ENCODE peak calls at places on chromosomes 6 and 20, in seven cellular contexts. V, E, C, I, X, L and Z are unnamed samples.

GRCh38 chr6:146914563-146915483 is 289.4 kb upstream of the STXBP5 start:
- DNase-seq in X (peak), I (no peak), L (no peak), E (no peak), V (peak), C (peak), Z (no peak)

GRCh38 chr6:43980004-43980795 is 147.1 kb downstream of the MRPL14 start:
- DNase-seq in L (no peak), I (no peak), X (no peak), C (no peak), V (no peak), E (no peak), Z (no peak)

GRCh38 chr6:39754493-39755115 is 29.4 kb upstream of the KIF6 start:
- DNase-seq in X (no peak), I (no peak), C (no peak), E (no peak), L (no peak), V (no peak), Z (no peak)

GRCh38 chr6:159043236-159043635 is 1.6 kb downstream of the TAGAP start:
- DNase-seq in V (no peak), E (no peak), C (no peak), X (no peak), I (no peak), L (no peak), Z (no peak)

GRCh38 chr6:135088818-135089809 is 34.5 kb upstream of the HBS1L start:
- DNase-seq in I (peak), X (peak), E (no peak), L (peak), C (peak), V (peak), Z (peak)

GRCh38 chr6:40947876-40948514 is 91.0 kb downstream of the UNC5CL start:
- DNase-seq in X (no peak), I (no peak), E (no peak), C (no peak), V (no peak), L (no peak), Z (no peak)

GRCh38 chr6:30101939-30102700 is 10.8 kb downstream of the TRIM31 start:
- DNase-seq in L (no peak), I (peak), V (peak), C (peak), E (peak), X (peak), Z (peak)

GRCh38 chr6:2639876-2640275 is 110.8 kb downstream of the MYLK4 start:
- DNase-seq in E (no peak), X (no peak), C (no peak), L (no peak), I (no peak), V (no peak), Z (no peak)

GRCh38 chr6:72861935-72862432 is 240.1 kb downstream of the KCNQ5 start:
- DNase-seq in E (no peak), L (peak), X (no peak), C (no peak), I (no peak), V (no peak), Z (no peak)

GRCh38 chr20:10578607-10579006 is 95.2 kb downstream of the JAG1 start:
- DNase-seq in V (peak), E (no peak), L (no peak), C (no peak), I (peak), X (no peak), Z (no peak)

GRCh38 chr6:159680104-159680503 is 12.9 kb downstream of the SOD2 start:
- DNase-seq in I (no peak), C (no peak), E (no peak), L (no peak), X (no peak), V (no peak), Z (no peak)

GRCh38 chr6:133609404-133610270 is 279.3 kb upstream of the TCF21 start:
- DNase-seq in I (peak), C (peak), E (no peak), V (peak), X (no peak), L (no peak), Z (no peak)

GRCh38 chr6:80245043-80245442 is 138.6 kb downstream of the BCKDHB start:
- DNase-seq in X (no peak), C (no peak), E (no peak), I (no peak), L (no peak), V (no peak), Z (no peak)

GRCh38 chr6:3620389-3620788 is 131.1 kb downstream of the PXDC1 start:
- DNase-seq in I (no peak), L (no peak), V (no peak), X (no peak), E (no peak), C (no peak), Z (no peak)

GRCh38 chr6:139701003-139701402 is 326.6 kb upstream of the CITED2 start:
- DNase-seq in C (no peak), I (no peak), X (no peak), V (no peak), L (no peak), E (no peak), Z (no peak)

GRCh38 chr6:156510242-156510641 is 266.9 kb upstream of the ARID1B start:
- DNase-seq in X (no peak), C (no peak), I (no peak), E (no peak), L (no peak), V (no peak), Z (no peak)

GRCh38 chr6:79586548-79586947 is 44.6 kb upstream of the SH3BGRL2 start:
- DNase-seq in E (no peak), C (peak), V (peak), I (peak), X (peak), L (no peak), Z (peak)

GRCh38 chr20:49353348-49353747 is 75.5 kb upstream of the ZNFX1 start:
- DNase-seq in X (no peak), V (no peak), I (no peak), L (no peak), E (no peak), C (no peak), Z (no peak)

GRCh38 chr6:161498881-161499280 is 225.0 kb upstream of the AGPAT4 start:
- DNase-seq in I (peak), E (no peak), V (no peak), X (no peak), C (no peak), L (no peak), Z (no peak)

GRCh38 chr6:35069262-35069661 is 71.9 kb downstream of the TCP11 start:
- DNase-seq in L (no peak), E (no peak), I (no peak), X (no peak), C (no peak), V (no peak), Z (no peak)

GRCh38 chr6:26457796-26458688 is at the start of gene BTN2A1:
- DNase-seq in L (peak), C (peak), I (peak), V (peak), X (peak), E (peak), Z (peak)

GRCh38 chr20:51497542-51498467 is 44.7 kb downstream of the NFATC2 start:
- DNase-seq in X (no peak), L (peak), V (no peak), C (no peak), I (no peak), E (no peak), Z (no peak)

GRCh38 chr6:114000066-114000465 is 29.1 kb upstream of the HDAC2 start:
- DNase-seq in X (no peak), I (no peak), E (no peak), V (no peak), L (no peak), C (no peak), Z (no peak)

GRCh38 chr6:16540804-16541752 is 220.2 kb downstream of the ATXN1 start:
- DNase-seq in L (no peak), C (no peak), V (no peak), I (no peak), X (no peak), E (no peak), Z (no peak)

GRCh38 chr6:13485923-13486557 is 1.4 kb downstream of the GFOD1 start:
- DNase-seq in C (peak), V (no peak), X (peak), E (no peak), L (no peak), I (peak), Z (peak)

GRCh38 chr20:3887870-3888614 is 1.1 kb upstream of the PANK2 start:
- DNase-seq in L (no peak), V (peak), I (no peak), X (no peak), E (no peak), C (no peak), Z (no peak)

GRCh38 chr6:111894272-111894671 is 21.0 kb upstream of the FYN start:
- DNase-seq in X (no peak), L (no peak), V (no peak), C (no peak), E (no peak), I (no peak), Z (no peak)

GRCh38 chr6:123962508-123962907 is 158.8 kb downstream of the NKAIN2 start:
- DNase-seq in X (no peak), I (peak), C (no peak), L (no peak), E (no peak), V (no peak), Z (no peak)

GRCh38 chr20:23666698-23667097 is 22.1 kb downstream of the CST4 start:
- DNase-seq in C (no peak), V (no peak), I (no peak), E (no peak), X (no peak), L (no peak), Z (no peak)

GRCh38 chr20:54123587-54124180 is 50.1 kb downstream of the CYP24A1 start:
- DNase-seq in I (peak), V (peak), C (no peak), X (no peak), E (peak), L (no peak), Z (peak)

GRCh38 chr6:31729979-31730630 is 1.0 kb upstream of the DDAH2 start:
- DNase-seq in X (peak), L (no peak), C (peak), I (peak), V (peak), E (peak), Z (peak)

GRCh38 chr20:62136283-62137091 is 6.7 kb downstream of the PSMA7 start:
- DNase-seq in L (no peak), I (peak), V (peak), C (peak), E (no peak), X (peak), Z (peak)

GRCh38 chr20:32979201-32979998 is 24.8 kb downstream of the SUN5 start:
- DNase-seq in I (no peak), C (no peak), X (no peak), V (no peak), E (no peak), L (no peak), Z (no peak)

GRCh38 chr6:170134077-170135040 is 156.5 kb downstream of the DLL1 start:
- DNase-seq in X (no peak), I (no peak), C (no peak), E (no peak), V (no peak), L (no peak), Z (no peak)

GRCh38 chr6:27433714-27434113 is 39.2 kb downstream of the ZNF184 start:
- DNase-seq in X (no peak), L (no peak), I (no peak), E (no peak), V (no peak), C (no peak), Z (no peak)

GRCh38 chr20:57993738-57994431 is 234.6 kb downstream of the ANKRD60 start:
- DNase-seq in V (no peak), E (no peak), X (no peak), I (no peak), C (no peak), L (no peak), Z (no peak)

GRCh38 chr6:112563368-112563767 is 216.2 kb downstream of the RFPL4B start:
- DNase-seq in E (peak), C (no peak), I (peak), X (no peak), L (no peak), V (no peak), Z (no peak)

GRCh38 chr6:96499781-96500180 is 21.8 kb upstream of the UFL1 start:
- DNase-seq in I (no peak), L (no peak), V (no peak), X (no peak), C (no peak), E (no peak), Z (no peak)

GRCh38 chr20:58651548-58651822 is 402 bp downstream of the STX16 start:
- DNase-seq in X (peak), L (no peak), I (peak), V (no peak), E (no peak), C (no peak), Z (no peak)

GRCh38 chr6:41367700-41368099 is 32.3 kb downstream of the NCR2 start:
- DNase-seq in L (no peak), E (no peak), V (peak), C (peak), I (peak), X (peak), Z (peak)

GRCh38 chr6:155498370-155498769 is 42.7 kb upstream of the NOX3 start:
- DNase-seq in X (no peak), V (no peak), E (no peak), C (no peak), I (peak), L (no peak), Z (no peak)
- TF ChIP-seq JUND in X (no peak), V (no peak), E (no peak), C (no peak), I (no peak), L (no peak), Z (no peak)

DNA sequence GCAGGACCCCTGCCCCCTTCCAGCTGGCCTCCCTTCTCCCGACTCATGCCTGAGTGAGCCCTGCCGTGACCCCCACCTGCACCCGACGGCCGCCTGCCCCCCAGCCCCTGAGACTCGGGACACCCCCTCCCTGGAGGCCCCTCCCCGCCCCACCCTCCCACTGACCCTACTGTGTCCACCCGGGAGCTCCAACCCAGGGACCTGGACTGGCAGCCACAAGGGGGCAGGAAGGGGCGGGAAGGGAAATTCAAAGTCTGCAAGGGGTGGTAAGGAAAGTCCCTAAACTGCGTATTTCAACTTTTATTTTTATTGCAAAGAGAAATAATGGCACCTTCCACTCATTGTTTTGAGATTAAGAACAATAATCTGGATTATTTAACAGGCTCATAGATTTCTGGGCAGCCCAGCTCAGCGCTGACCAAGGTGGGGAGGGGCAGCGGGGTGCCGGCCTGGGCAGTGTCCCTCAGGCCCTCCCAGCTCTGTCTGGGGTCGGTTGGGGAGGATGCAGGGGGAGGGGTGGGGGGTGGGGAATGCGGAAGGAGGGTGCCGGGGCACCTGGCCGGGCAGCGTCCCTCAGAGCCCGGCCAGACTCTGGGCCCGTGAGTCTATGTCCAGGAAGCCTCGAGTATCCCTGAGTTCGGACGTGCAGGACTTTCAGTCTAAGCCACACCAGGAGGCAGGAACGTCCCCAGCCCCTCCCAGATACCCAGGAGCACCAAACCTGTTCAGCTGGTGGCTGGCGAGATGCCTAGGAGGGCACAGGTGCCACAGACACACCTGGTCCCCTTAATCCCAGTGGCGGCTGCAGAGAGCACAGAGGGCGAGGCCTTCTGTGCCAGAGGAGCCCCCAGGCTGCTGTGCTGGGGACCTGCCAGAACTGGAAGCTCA is 1.3 kb upstream of the PTK6 start:
- DNase-seq in E (no peak), X (no peak), C (peak), L (no peak), V (no peak), I (peak), Z (peak)
- TF ChIP-seq JUND in E (no peak), X (no peak), C (no peak), L (no peak), V (no peak), I (no peak), Z (no peak)

GRCh38 chr6:138541793-138542481 is 42.6 kb upstream of the NHSL1 start:
- DNase-seq in C (no peak), I (no peak), X (no peak), V (no peak), E (no peak), L (no peak), Z (no peak)
- TF ChIP-seq JUND in C (no peak), I (no peak), X (no peak), V (no peak), E (no peak), L (no peak), Z (no peak)

GRCh38 chr6:130020106-130020851 is 1.9 kb downstream of the L3MBTL3 start:
- DNase-seq in L (no peak), X (peak), E (no peak), V (no peak), C (peak), I (no peak), Z (peak)

GRCh38 chr6:130020892-130021483 is 2.6 kb downstream of the L3MBTL3 start:
- DNase-seq in V (peak), C (peak), E (peak), X (peak), I (peak), L (peak), Z (peak)

GRCh38 chr6:130018830-130019795 is 732 bp downstream of the L3MBTL3 start:
- DNase-seq in L (no peak), V (no peak), I (no peak), X (peak), C (peak), E (no peak), Z (peak)

GRCh38 chr6:130018292-130018829 is at the start of gene L3MBTL3:
- DNase-seq in L (no peak), C (peak), I (peak), X (peak), V (peak), E (peak), Z (peak)

DNA sequence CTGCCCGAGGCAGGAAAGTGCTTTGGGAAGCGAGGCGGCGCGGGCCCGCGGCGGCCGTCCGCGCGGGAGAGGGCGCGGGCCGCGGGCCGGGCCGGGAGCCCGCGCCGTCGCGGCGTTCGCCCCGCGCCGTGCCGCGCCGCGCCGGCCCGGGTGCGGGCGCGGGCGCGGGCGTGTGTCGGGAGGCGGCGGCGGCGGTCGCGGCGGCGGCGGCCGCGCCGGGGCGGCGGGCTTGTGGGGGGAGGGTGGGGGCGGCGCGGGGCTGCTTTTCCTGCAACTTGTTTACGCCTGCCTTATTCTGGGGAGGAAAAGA is 1.4 kb downstream of the L3MBTL3 start:
- DNase-seq in X (peak), V (no peak), I (no peak), E (no peak), L (no peak), C (peak), Z (no peak)
- TF ChIP-seq JUND in X (no peak), V (no peak), I (no peak), E (no peak), L (no peak), C (no peak), Z (no peak)

GRCh38 chr6:137111296-137112066 is 62.0 kb downstream of the IL22RA2 start:
- DNase-seq in E (no peak), L (no peak), V (no peak), C (no peak), I (no peak), X (no peak), Z (no peak)

GRCh38 chr6:137115653-137116052 is 57.8 kb downstream of the IL22RA2 start:
- DNase-seq in C (no peak), X (peak), I (no peak), L (no peak), E (no peak), V (no peak), Z (peak)

GRCh38 chr6:137116807-137117206 is 56.6 kb downstream of the IL22RA2 start:
- DNase-seq in X (no peak), L (no peak), E (no peak), C (no peak), I (peak), V (no peak), Z (no peak)

GRCh38 chr6:137107767-137108105 is 63.0 kb upstream of the IL20RA start:
- DNase-seq in L (no peak), V (no peak), E (no peak), C (no peak), X (no peak), I (no peak), Z (no peak)

GRCh38 chr6:137112067-137112355 is 61.4 kb downstream of the IL22RA2 start:
- DNase-seq in E (no peak), X (no peak), L (no peak), I (no peak), C (no peak), V (no peak), Z (no peak)
- TF ChIP-seq JUND in E (no peak), X (no peak), L (no peak), I (no peak), C (peak), V (no peak), Z (no peak)